ENCODE peak calls at places on chromosomes 1 and 21, in nine cellular contexts. D is fibroblast of lung, T is AG04449, U is fibroblast of pulmonary artery, C is epithelial cell of esophagus, J is right cardiac atrium, Z is cardiac fibroblast, Q is Peyer's patch, L is aorta. B is an unnamed sample.

GRCh38 chr1:182724215-182724614 is 39.8 kb upstream of the RGS8 start:
- DNase-seq in D (no peak), T (no peak), U (no peak), C (no peak), J (no peak), Z (no peak), Q (no peak), L (no peak), B (no peak)

GRCh38 chr1:229371624-229372023 is 28.8 kb upstream of the CCSAP start:
- DNase-seq in D (no peak), T (no peak), U (no peak), C (peak), J (no peak), Z (no peak), Q (no peak), L (no peak), B (no peak)

GRCh38 chr1:41650176-41650519 is 165.7 kb upstream of the EDN2 start:
- DNase-seq in D (no peak), T (no peak), U (no peak), C (no peak), J (peak), Z (peak), Q (no peak), L (no peak), B (no peak)

GRCh38 chr21:30463713-30464112 is 16.5 kb downstream of the KRTAP19-1 start:
- DNase-seq in D (no peak), T (no peak), U (no peak), C (peak), J (no peak), Z (no peak), Q (no peak), L (no peak), B (no peak)

GRCh38 chr1:37995773-37996379 is 6.1 kb upstream of the SF3A3 start:
- DNase-seq in D (peak), T (no peak), U (peak), C (peak), J (peak), Z (peak), Q (peak), L (peak), B (no peak)

GRCh38 chr1:193070942-193071341 is 11.5 kb downstream of the RO60 start:
- DNase-seq in D (no peak), T (no peak), U (no peak), C (no peak), J (no peak), Z (no peak), Q (no peak), L (no peak), B (no peak)

GRCh38 chr1:7050751-7051665 is 265.8 kb downstream of the CAMTA1 start:
- DNase-seq in D (no peak), T (no peak), U (no peak), C (no peak), J (peak), Z (no peak), Q (peak), L (no peak), B (no peak)

GRCh38 chr1:186761358-186761757 is 67.4 kb upstream of the PLA2G4A start:
- DNase-seq in D (no peak), T (no peak), U (no peak), C (no peak), J (no peak), Z (no peak), Q (no peak), L (no peak), B (no peak)

GRCh38 chr1:47814592-47815436 is 182.4 kb downstream of the TRABD2B start:
- DNase-seq in D (no peak), T (no peak), U (no peak), C (no peak), J (no peak), Z (no peak), Q (no peak), L (peak), B (no peak)

GRCh38 chr1:54945393-54945936 is 35.0 kb upstream of the TMEM61 start:
- DNase-seq in D (no peak), T (no peak), U (no peak), C (peak), J (no peak), Z (no peak), Q (peak), L (no peak), B (peak)

GRCh38 chr1:231691618-231692259 is 65.1 kb downstream of the DISC1 start:
- DNase-seq in D (no peak), T (no peak), U (peak), C (peak), J (peak), Z (peak), Q (no peak), L (peak), B (no peak)

GRCh38 chr21:45537111-45537745 is 5.0 kb downstream of the SLC19A1 start:
- DNase-seq in D (no peak), T (no peak), U (no peak), C (no peak), J (peak), Z (no peak), Q (peak), L (peak), B (peak)

GRCh38 chr1:85566890-85567289 is 13.7 kb upstream of the CCN1 start:
- DNase-seq in D (no peak), T (no peak), U (no peak), C (no peak), J (no peak), Z (peak), Q (no peak), L (no peak), B (no peak)

GRCh38 chr1:51548986-51549619 is 30.0 kb upstream of the EPS15 start:
- DNase-seq in D (no peak), T (no peak), U (no peak), C (no peak), J (no peak), Z (no peak), Q (no peak), L (no peak), B (no peak)

GRCh38 chr1:167082511-167083027 is 7.6 kb downstream of the GPA33 start:
- DNase-seq in D (no peak), T (no peak), U (no peak), C (peak), J (no peak), Z (no peak), Q (peak), L (no peak), B (no peak)

GRCh38 chr1:35449334-35450008 is 107.7 kb downstream of the KIAA0319L start:
- DNase-seq in D (peak), T (peak), U (peak), C (peak), J (no peak), Z (peak), Q (no peak), L (no peak), B (no peak)

GRCh38 chr21:36478941-36479340 is 981 bp downstream of the CLDN14 start:
- DNase-seq in D (no peak), T (no peak), U (peak), C (peak), J (peak), Z (peak), Q (no peak), L (no peak), B (no peak)
- H3K4me3 ChIP-seq in D (no peak), T (no peak), U (no peak), C (no peak), J (no peak), Z (no peak), Q (no peak), L (no peak), B (no peak)

GRCh38 chr1:93288558-93288957 is 57.1 kb upstream of the DR1 start:
- DNase-seq in D (no peak), T (no peak), U (peak), C (peak), J (no peak), Z (peak), Q (no peak), L (no peak), B (no peak)
- H3K4me3 ChIP-seq in D (no peak), T (no peak), U (no peak), C (no peak), J (no peak), Z (no peak), Q (no peak), L (no peak), B (no peak)

DNA sequence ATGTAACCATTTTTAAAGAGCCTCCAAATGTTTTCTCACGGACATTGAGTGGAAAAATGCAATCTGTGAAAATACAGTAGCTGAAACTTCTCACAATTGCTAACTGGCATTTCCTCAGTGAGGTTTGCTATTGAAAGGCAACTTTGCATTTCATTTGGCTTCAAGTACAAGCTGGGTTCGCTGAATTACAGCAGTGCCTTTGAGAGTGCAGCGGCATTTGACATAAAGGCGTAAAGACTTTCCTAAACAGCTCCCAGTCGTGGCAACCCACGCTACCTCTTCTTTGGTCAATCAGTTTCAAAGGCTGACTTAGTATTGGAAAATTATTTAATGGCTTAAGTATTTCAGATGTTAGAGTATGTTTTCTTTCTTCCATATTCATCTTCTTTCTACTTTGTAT is 39.3 kb upstream of the ZBTB18 start:
- DNase-seq in D (peak), T (no peak), U (peak), C (no peak), J (no peak), Z (no peak), Q (no peak), L (no peak), B (no peak)
- H3K4me3 ChIP-seq in D (no peak), T (no peak), U (no peak), C (no peak), J (no peak), Z (no peak), Q (no peak), L (no peak), B (no peak)

GRCh38 chr1:33347650-33347992 is 26.7 kb upstream of the A3GALT2 start:
- DNase-seq in D (peak), T (no peak), U (peak), C (peak), J (peak), Z (peak), Q (peak), L (peak), B (no peak)
- H3K4me3 ChIP-seq in D (peak), T (peak), U (peak), C (peak), J (peak), Z (peak), Q (peak), L (peak), B (peak)

DNA sequence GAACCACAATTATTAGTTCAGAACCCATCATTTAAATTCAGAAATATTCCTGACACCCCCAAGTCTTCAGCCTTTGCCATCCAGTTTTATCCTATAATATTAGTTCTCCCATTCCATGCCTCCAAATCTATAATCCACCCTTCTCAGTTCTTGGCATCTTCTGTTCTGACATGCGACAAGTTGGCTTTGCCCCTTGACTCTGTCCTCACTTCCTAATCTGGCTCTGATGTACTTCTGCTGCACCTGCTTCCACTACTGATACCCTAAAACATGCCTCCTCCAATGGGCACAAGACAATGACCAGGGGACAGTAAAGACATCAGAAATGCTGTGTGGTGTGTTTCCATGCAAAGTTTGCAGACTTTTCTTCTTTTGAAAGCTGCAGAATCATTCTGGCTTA is 17.1 kb upstream of the FBXO28 start:
- DNase-seq in D (no peak), T (no peak), U (no peak), C (no peak), J (no peak), Z (no peak), Q (no peak), L (no peak), B (no peak)
- H3K4me3 ChIP-seq in D (no peak), T (no peak), U (no peak), C (no peak), J (no peak), Z (no peak), Q (no peak), L (no peak), B (no peak)

GRCh38 chr21:38798481-38798882 is 7.2 kb upstream of the ETS2 start:
- DNase-seq in D (no peak), T (no peak), U (peak), C (peak), J (no peak), Z (peak), Q (peak), L (no peak), B (peak)
- H3K4me3 ChIP-seq in D (no peak), T (no peak), U (no peak), C (no peak), J (no peak), Z (no peak), Q (no peak), L (no peak), B (no peak)

GRCh38 chr1:246788895-246789338 is 64.7 kb downstream of the SCCPDH start:
- DNase-seq in D (peak), T (no peak), U (peak), C (no peak), J (peak), Z (no peak), Q (no peak), L (no peak), B (no peak)
- H3K4me3 ChIP-seq in D (no peak), T (no peak), U (no peak), C (no peak), J (peak), Z (no peak), Q (peak), L (peak), B (no peak)

GRCh38 chr1:155128755-155129473 is 1.2 kb downstream of the EFNA1 start:
- DNase-seq in D (no peak), T (no peak), U (peak), C (peak), J (peak), Z (no peak), Q (peak), L (no peak), B (no peak)

GRCh38 chr1:155131285-155131684 is 3.6 kb downstream of the EFNA1 start:
- DNase-seq in D (no peak), T (no peak), U (no peak), C (no peak), J (peak), Z (no peak), Q (peak), L (no peak), B (no peak)

GRCh38 chr1:155128469-155128754 is 736 bp downstream of the EFNA1 start:
- DNase-seq in D (no peak), T (no peak), U (no peak), C (no peak), J (no peak), Z (no peak), Q (no peak), L (no peak), B (no peak)

GRCh38 chr1:155131846-155132245 is 3.8 kb upstream of the SLC50A1 start:
- DNase-seq in D (no peak), T (no peak), U (no peak), C (no peak), J (no peak), Z (no peak), Q (no peak), L (no peak), B (no peak)

GRCh38 chr1:155130272-155131006 is 2.8 kb downstream of the EFNA1 start:
- DNase-seq in D (no peak), T (no peak), U (no peak), C (no peak), J (no peak), Z (no peak), Q (no peak), L (no peak), B (no peak)
- H3K4me3 ChIP-seq in D (no peak), T (no peak), U (peak), C (peak), J (peak), Z (peak), Q (peak), L (no peak), B (peak)

GRCh38 chr1:208684192-208684591 is 440.0 kb upstream of the PLXNA2 start:
- DNase-seq in D (no peak), T (no peak), U (no peak), C (no peak), J (no peak), Z (no peak), Q (no peak), L (no peak), B (no peak)
- H3K4me3 ChIP-seq in D (no peak), T (no peak), U (no peak), C (no peak), J (no peak), Z (no peak), Q (no peak), L (no peak), B (no peak)